ENCODE peak calls at places on chromosomes 2 and 18, in four cellular contexts. I is WTC11, M is HepG2, T is K562. S is an unnamed sample.

GRCh38 chr2:54665436-54665856 is 58.0 kb upstream of the EML6 start:
- DNase-seq in I (peak; percentile 65), T (peak; percentile 42), M (peak; percentile 76), S (no peak)

GRCh38 chr18:51137891-51138290 is 59.6 kb downstream of the MEX3C start:
- DNase-seq in I (no peak), T (no peak), M (no peak), S (no peak)

GRCh38 chr2:236256601-236257000 is 7.6 kb downstream of the ASB18 start:
- DNase-seq in T (no peak), I (no peak), M (no peak), S (no peak)

GRCh38 chr2:170711196-170711773 is 3.9 kb upstream of the SP5 start:
- DNase-seq in I (no peak), T (no peak), M (peak; percentile 81), S (no peak)

GRCh38 chr18:76979906-76980305 is 152.7 kb downstream of the MBP start:
- DNase-seq in T (no peak), M (no peak), I (no peak), S (no peak)

GRCh38 chr18:55323051-55323994 is 264.7 kb downstream of the TCF4 start:
- DNase-seq in T (no peak), M (no peak), I (no peak), S (no peak)

GRCh38 chr2:180006236-180006635 is 861 bp downstream of the CWC22 start:
- DNase-seq in M (no peak), I (no peak), T (no peak), S (no peak)

GRCh38 chr2:51710222-51710621 is 678.3 kb upstream of the NRXN1 start:
- DNase-seq in I (peak; percentile 57), T (peak; percentile 2), M (peak; percentile 18), S (no peak)

GRCh38 chr18:79950440-79951341 is 762 bp downstream of the SLC66A2 start:
- DNase-seq in I (peak; percentile 41), M (no peak), T (peak; percentile 22), S (no peak)

GRCh38 chr2:42084231-42084671 is 36.4 kb downstream of the PKDCC start:
- DNase-seq in M (no peak), I (no peak), T (no peak), S (no peak)

GRCh38 chr2:141554810-141555209 is 576.0 kb downstream of the LRP1B start:
- DNase-seq in T (no peak), I (no peak), M (peak; percentile 18), S (no peak)

GRCh38 chr2:197777823-197778407 is 7.2 kb downstream of the BOLL start:
- DNase-seq in T (peak; percentile 13), I (no peak), M (peak; percentile 28), S (peak; percentile 12)

GRCh38 chr18:13261658-13262357 is 43.2 kb downstream of the LDLRAD4 start:
- DNase-seq in M (no peak), T (no peak), I (no peak), S (no peak)

GRCh38 chr2:196195302-196195701 is 23.9 kb upstream of the STK17B start:
- DNase-seq in T (no peak), M (no peak), I (no peak), S (no peak)

GRCh38 chr2:19086351-19086750 is 272.1 kb downstream of the OSR1 start:
- DNase-seq in I (peak; percentile 19), M (no peak), T (no peak), S (no peak)

GRCh38 chr2:219630770-219631405 is 3.5 kb downstream of the SLC4A3 start:
- DNase-seq in I (no peak), T (no peak), M (no peak), S (no peak)

GRCh38 chr18:48335829-48336228 is 73.4 kb downstream of the ZBTB7C start:
- DNase-seq in M (no peak), T (no peak), I (no peak), S (no peak)

GRCh38 chr2:157444643-157445040 is 753 bp upstream of the CYTIP start:
- DNase-seq in T (no peak), M (no peak), I (no peak), S (no peak)

GRCh38 chr2:1601471-1602358 is 142.6 kb downstream of the PXDN start:
- DNase-seq in M (peak; percentile 21), T (no peak), I (no peak), S (no peak)

GRCh38 chr2:96869281-96869823 is 528 bp downstream of the SEMA4C start:
- DNase-seq in I (peak; percentile 69), T (peak; percentile 74), M (peak; percentile 48), S (no peak)

GRCh38 chr2:64204006-64204632 is 59.9 kb upstream of the PELI1 start:
- DNase-seq in M (no peak), T (no peak), I (no peak), S (peak; percentile 88)

GRCh38 chr2:112839407-112840067 is 3.0 kb upstream of the IL1B start:
- DNase-seq in T (no peak), M (no peak), I (no peak), S (no peak)

GRCh38 chr2:241734467-241735208 is at the start of gene D2HGDH:
- DNase-seq in I (peak; percentile 96), T (peak; percentile 91), M (peak; percentile 80), S (no peak)

GRCh38 chr2:122805346-122805745 is 1049.9 kb downstream of the TSN start:
- DNase-seq in T (no peak), I (no peak), M (no peak), S (no peak)

GRCh38 chr18:76878426-76878825 is 56.1 kb downstream of the ZNF236 start:
- DNase-seq in T (no peak), M (no peak), I (no peak), S (no peak)

GRCh38 chr18:56389190-56389589 is 249.2 kb downstream of the TXNL1 start:
- DNase-seq in T (no peak), I (no peak), M (no peak), S (no peak)

GRCh38 chr2:47002480-47003381 is 87.1 kb upstream of the MCFD2 start:
- DNase-seq in T (no peak), M (no peak), I (no peak), S (no peak)

GRCh38 chr2:10005461-10005860 is 37.9 kb upstream of the KLF11 start:
- DNase-seq in I (no peak), T (no peak), M (no peak), S (no peak)

DNA sequence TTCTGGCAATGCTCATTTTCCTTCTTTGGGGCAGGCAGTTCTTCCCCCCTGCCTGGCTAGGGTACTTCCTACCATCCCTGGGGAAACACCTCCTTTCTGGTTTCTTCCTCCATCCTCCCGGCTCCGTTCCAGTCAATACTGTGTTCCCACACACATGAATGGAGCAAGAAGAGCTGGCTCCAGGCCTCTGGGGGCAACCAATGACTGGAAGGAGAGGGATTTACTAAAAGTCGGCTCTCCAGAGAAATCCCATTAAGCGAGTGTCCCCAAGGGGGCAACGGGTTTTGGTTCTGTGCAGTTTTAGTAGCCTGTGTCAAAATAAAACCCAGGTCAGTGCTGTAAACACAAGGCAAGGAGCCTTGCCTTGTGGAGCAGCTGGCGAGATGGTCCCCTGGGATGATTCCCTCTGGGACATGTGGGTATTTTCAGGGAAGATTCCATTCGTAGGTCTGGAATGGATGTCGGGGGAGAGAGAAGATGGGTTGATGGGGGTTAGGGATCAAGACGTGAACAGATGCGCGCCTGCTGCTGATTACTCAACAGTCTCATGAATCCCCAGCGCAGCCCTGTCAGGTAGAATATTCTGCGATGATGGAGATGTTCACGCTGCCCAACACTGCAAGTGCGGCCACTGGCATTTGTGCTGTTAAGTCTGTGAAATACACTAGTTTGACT is 32.0 kb downstream of the EMILIN2 start:
- DNase-seq in I (no peak), T (no peak), M (no peak), S (no peak)
- TF ChIP-seq NR2C2 in I (no peak), T (no peak), M (no peak), S (no peak)

DNA sequence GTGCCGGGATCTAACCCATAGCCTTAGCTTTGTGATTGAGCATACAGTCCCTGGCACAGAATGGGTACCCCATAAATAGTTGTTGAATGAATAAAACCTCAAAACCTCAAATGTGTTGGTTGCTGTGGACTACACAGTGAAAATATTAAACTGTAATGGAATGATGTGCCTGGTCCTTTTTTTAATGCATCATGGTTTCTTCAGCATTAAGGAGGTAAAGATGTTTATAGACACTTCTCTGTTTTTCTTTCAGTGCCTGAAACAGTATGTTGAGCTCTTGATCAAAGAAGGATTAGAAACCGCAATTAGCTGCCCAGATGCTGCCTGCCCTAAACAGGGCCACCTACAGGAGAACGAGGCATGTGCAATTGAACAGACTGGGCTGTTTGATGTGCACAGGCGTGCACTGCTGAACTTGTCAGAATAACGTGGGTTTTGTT is 97.0 kb downstream of the RNF144A start:
- DNase-seq in I (peak; percentile 32), M (peak; percentile 21), T (peak; percentile 34), S (no peak)
- TF ChIP-seq NR2C2 in I (no peak), M (no peak), T (no peak), S (no peak)

GRCh38 chr18:22378672-22379282 is 38.9 kb downstream of the CTAGE1 start:
- DNase-seq in M (peak; percentile 25), I (peak; percentile 39), T (peak; percentile 20), S (no peak)
- TF ChIP-seq NR2C2 in M (no peak), I (no peak), T (no peak), S (no peak)

GRCh38 chr2:60741588-60741987 is 14.5 kb upstream of the PAPOLG start:
- DNase-seq in T (no peak), I (no peak), M (no peak), S (no peak)

GRCh38 chr2:60739156-60739555 is 16.9 kb upstream of the PAPOLG start:
- DNase-seq in I (no peak), T (no peak), M (no peak), S (no peak)

GRCh38 chr2:60738679-60739078 is 17.4 kb upstream of the PAPOLG start:
- DNase-seq in T (no peak), I (no peak), M (no peak), S (no peak)

DNA sequence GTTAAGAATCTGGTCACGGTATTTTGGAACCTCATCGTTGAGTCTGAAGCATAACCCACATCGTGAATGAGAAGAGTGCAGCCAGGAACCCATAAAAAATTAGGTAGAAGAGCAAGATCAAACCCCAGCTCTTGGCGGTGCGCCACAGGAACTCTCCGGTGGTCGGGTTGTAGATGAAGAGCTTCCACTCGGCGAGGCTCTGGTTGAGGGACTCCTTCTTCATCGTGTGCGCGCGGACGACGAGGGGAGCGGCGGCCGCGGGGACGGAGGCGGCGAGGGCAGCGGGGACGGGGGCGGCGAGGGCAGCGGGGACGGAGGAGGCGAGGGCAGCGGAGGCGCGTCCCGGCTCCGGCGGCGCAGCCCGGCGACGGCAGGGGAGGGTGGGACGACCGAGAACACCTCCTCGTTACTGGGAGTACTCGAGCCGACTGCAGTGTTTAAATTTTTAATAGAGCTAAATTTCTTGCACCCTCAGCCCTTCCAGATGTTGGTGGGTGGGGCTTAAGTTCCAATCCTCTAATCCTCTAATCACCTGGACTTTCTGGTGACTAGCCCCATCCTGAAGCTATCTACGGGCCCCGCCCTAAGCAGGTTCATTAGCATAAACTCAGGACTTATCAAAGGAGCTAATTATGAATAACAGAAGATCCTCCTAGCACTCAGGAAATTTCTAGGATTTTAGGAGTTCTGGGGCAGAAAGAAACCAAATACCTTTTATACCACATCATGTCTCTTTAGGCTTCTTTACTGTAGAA is 20.4 kb upstream of the PAPOLG start:
- DNase-seq in T (peak; percentile 34), M (no peak), I (peak; percentile 64), S (no peak)
- TF ChIP-seq NR2C2 in T (no peak), M (no peak), I (no peak), S (no peak)

DNA sequence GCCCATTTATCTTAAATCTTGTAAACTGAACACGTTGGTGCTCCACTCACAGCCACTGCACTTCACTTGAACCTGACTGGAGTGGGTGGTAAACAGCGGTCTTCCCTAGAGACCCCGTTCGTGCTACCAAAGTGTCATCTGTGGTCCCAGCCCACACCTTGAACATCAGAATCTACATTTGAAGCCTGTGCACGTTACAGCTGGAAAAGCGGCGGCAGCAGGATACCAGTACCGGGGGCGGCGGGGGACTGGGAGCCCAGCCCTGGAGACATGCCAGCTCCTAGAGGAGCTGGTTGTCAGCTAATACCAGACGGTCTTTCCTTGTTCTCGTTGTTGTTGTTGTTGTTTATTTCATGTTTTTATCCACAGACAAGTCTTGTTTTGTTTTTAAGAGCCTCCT is 156.7 kb downstream of the WDSUB1 start:
- DNase-seq in M (no peak), I (no peak), T (no peak), S (no peak)
- TF ChIP-seq NR2C2 in M (no peak), I (no peak), T (no peak), S (no peak)